ENCODE peak calls at places on chromosomes 5 and 9, in six cellular contexts. One of them, this sample, is unnamed.

GRCh38 chr9:120730661-120731514 is 16.6 kb upstream of the MEGF9 start:
- DNase-seq in HepG2: peak; percentile 91
- DNase-seq in tibial nerve: no peak
- DNase-seq in fibroblast of lung: peak; percentile 99
- DNase-seq in AG04450: peak; percentile 91
- DNase-seq in brain microvascular endothelial cell: peak; percentile 87
- DNase-seq in this sample: peak; percentile 46

GRCh38 chr5:36156619-36157018 is 4.7 kb downstream of the SKP2 start:
- DNase-seq in HepG2: peak; percentile 29
- DNase-seq in tibial nerve: no peak
- DNase-seq in fibroblast of lung: peak; percentile 80
- DNase-seq in AG04450: no peak
- DNase-seq in brain microvascular endothelial cell: peak; percentile 35
- DNase-seq in this sample: no peak

GRCh38 chr5:57302643-57303042 is 128.8 kb downstream of the GPBP1 start:
- DNase-seq in HepG2: no peak
- DNase-seq in tibial nerve: no peak
- DNase-seq in fibroblast of lung: peak; percentile 63
- DNase-seq in AG04450: no peak
- DNase-seq in brain microvascular endothelial cell: peak; percentile 84
- DNase-seq in this sample: no peak

GRCh38 chr5:55540024-55540423 is 5.3 kb upstream of the PLPP1 start:
- DNase-seq in HepG2: no peak
- DNase-seq in tibial nerve: no peak
- DNase-seq in fibroblast of lung: peak; percentile 23
- DNase-seq in AG04450: no peak
- DNase-seq in brain microvascular endothelial cell: no peak
- DNase-seq in this sample: no peak

GRCh38 chr9:107600060-107600573 is 110.5 kb upstream of the KLF4 start:
- DNase-seq in HepG2: no peak
- DNase-seq in tibial nerve: no peak
- DNase-seq in fibroblast of lung: peak; percentile 72
- DNase-seq in AG04450: no peak
- DNase-seq in brain microvascular endothelial cell: no peak
- DNase-seq in this sample: no peak

GRCh38 chr9:93684806-93685553 is 108.6 kb downstream of the PHF2 start:
- DNase-seq in HepG2: no peak
- DNase-seq in tibial nerve: no peak
- DNase-seq in fibroblast of lung: peak; percentile 16
- DNase-seq in AG04450: no peak
- DNase-seq in brain microvascular endothelial cell: no peak
- DNase-seq in this sample: no peak

GRCh38 chr5:61322738-61323429 is 9.2 kb upstream of the ZSWIM6 start:
- DNase-seq in HepG2: no peak
- DNase-seq in tibial nerve: no peak
- DNase-seq in fibroblast of lung: peak; percentile 60
- DNase-seq in AG04450: no peak
- DNase-seq in brain microvascular endothelial cell: no peak
- DNase-seq in this sample: no peak

GRCh38 chr9:132575005-132575609 is 7.3 kb upstream of the BARHL1 start:
- DNase-seq in HepG2: peak; percentile 48
- DNase-seq in tibial nerve: no peak
- DNase-seq in fibroblast of lung: peak; percentile 53
- DNase-seq in AG04450: peak; percentile 18
- DNase-seq in brain microvascular endothelial cell: peak; percentile 63
- DNase-seq in this sample: peak; percentile 50

GRCh38 chr9:121725008-121725795 is 73.8 kb downstream of the DAB2IP start:
- DNase-seq in HepG2: no peak
- DNase-seq in tibial nerve: peak; percentile 93
- DNase-seq in fibroblast of lung: peak; percentile 99
- DNase-seq in AG04450: peak; percentile 98
- DNase-seq in brain microvascular endothelial cell: peak; percentile 95
- DNase-seq in this sample: no peak

GRCh38 chr9:108053555-108054061 is 564.0 kb upstream of the KLF4 start:
- DNase-seq in HepG2: no peak
- DNase-seq in tibial nerve: peak; percentile 69
- DNase-seq in fibroblast of lung: peak; percentile 87
- DNase-seq in AG04450: peak; percentile 57
- DNase-seq in brain microvascular endothelial cell: peak; percentile 56
- DNase-seq in this sample: peak; percentile 85

GRCh38 chr5:31407921-31408714 is 123.8 kb downstream of the DROSHA start:
- DNase-seq in HepG2: no peak
- DNase-seq in tibial nerve: no peak
- DNase-seq in fibroblast of lung: peak; percentile 49
- DNase-seq in AG04450: no peak
- DNase-seq in brain microvascular endothelial cell: no peak
- DNase-seq in this sample: no peak

GRCh38 chr9:114914139-114914538 is 16.3 kb downstream of the TNFSF8 start:
- DNase-seq in HepG2: no peak
- DNase-seq in tibial nerve: no peak
- DNase-seq in fibroblast of lung: no peak
- DNase-seq in AG04450: no peak
- DNase-seq in brain microvascular endothelial cell: no peak
- DNase-seq in this sample: no peak

GRCh38 chr9:129481824-129482511 is 138.9 kb downstream of the C9orf50 start:
- DNase-seq in HepG2: no peak
- DNase-seq in tibial nerve: no peak
- DNase-seq in fibroblast of lung: peak; percentile 56
- DNase-seq in AG04450: no peak
- DNase-seq in brain microvascular endothelial cell: no peak
- DNase-seq in this sample: no peak

GRCh38 chr9:74497750-74498615 is 848 bp downstream of the RORB start:
- DNase-seq in HepG2: no peak
- DNase-seq in tibial nerve: no peak
- DNase-seq in fibroblast of lung: peak; percentile 57
- DNase-seq in AG04450: no peak
- DNase-seq in brain microvascular endothelial cell: no peak
- DNase-seq in this sample: no peak

GRCh38 chr5:160213537-160213936 is 15.8 kb upstream of the FABP6 start:
- DNase-seq in HepG2: no peak
- DNase-seq in tibial nerve: no peak
- DNase-seq in fibroblast of lung: peak; percentile 22
- DNase-seq in AG04450: no peak
- DNase-seq in brain microvascular endothelial cell: no peak
- DNase-seq in this sample: no peak

GRCh38 chr5:173454381-173454763 is 126.2 kb upstream of the STC2 start:
- DNase-seq in HepG2: peak; percentile 39
- DNase-seq in tibial nerve: no peak
- DNase-seq in fibroblast of lung: peak; percentile 68
- DNase-seq in AG04450: peak; percentile 48
- DNase-seq in brain microvascular endothelial cell: peak; percentile 89
- DNase-seq in this sample: no peak

GRCh38 chr5:54883374-54884194 is 101.8 kb downstream of the ESM1 start:
- DNase-seq in HepG2: no peak
- DNase-seq in tibial nerve: peak; percentile 26
- DNase-seq in fibroblast of lung: peak; percentile 74
- DNase-seq in AG04450: no peak
- DNase-seq in brain microvascular endothelial cell: no peak
- DNase-seq in this sample: no peak

GRCh38 chr5:116990010-116990409 is 415.4 kb upstream of the SEMA6A start:
- DNase-seq in HepG2: peak; percentile 8
- DNase-seq in tibial nerve: no peak
- DNase-seq in fibroblast of lung: no peak
- DNase-seq in AG04450: no peak
- DNase-seq in brain microvascular endothelial cell: no peak
- DNase-seq in this sample: no peak

GRCh38 chr5:149005077-149005892 is 57.6 kb downstream of the SH3TC2 start:
- DNase-seq in HepG2: no peak
- DNase-seq in tibial nerve: no peak
- DNase-seq in fibroblast of lung: no peak
- DNase-seq in AG04450: no peak
- DNase-seq in brain microvascular endothelial cell: no peak
- DNase-seq in this sample: no peak

GRCh38 chr9:134624119-134624826 is 17.3 kb upstream of the COL5A1 start:
- DNase-seq in HepG2: no peak
- DNase-seq in tibial nerve: peak; percentile 10
- DNase-seq in fibroblast of lung: no peak
- DNase-seq in AG04450: no peak
- DNase-seq in brain microvascular endothelial cell: no peak
- DNase-seq in this sample: no peak

GRCh38 chr9:31807574-31808256 is 576.7 kb upstream of the ACO1 start:
- DNase-seq in HepG2: peak; percentile 43
- DNase-seq in tibial nerve: no peak
- DNase-seq in fibroblast of lung: no peak
- DNase-seq in AG04450: no peak
- DNase-seq in brain microvascular endothelial cell: no peak
- DNase-seq in this sample: no peak

GRCh38 chr9:129197978-129198736 is 20.1 kb upstream of the IER5L start:
- DNase-seq in HepG2: no peak
- DNase-seq in tibial nerve: peak; percentile 62
- DNase-seq in fibroblast of lung: peak; percentile 91
- DNase-seq in AG04450: peak; percentile 21
- DNase-seq in brain microvascular endothelial cell: peak; percentile 84
- DNase-seq in this sample: no peak

GRCh38 chr5:54707841-54708240 is 190.3 kb downstream of the SNX18 start:
- DNase-seq in HepG2: no peak
- DNase-seq in tibial nerve: no peak
- DNase-seq in fibroblast of lung: no peak
- DNase-seq in AG04450: no peak
- DNase-seq in brain microvascular endothelial cell: no peak
- DNase-seq in this sample: no peak

GRCh38 chr5:20660588-20660987 is 672.6 kb upstream of the CDH18 start:
- DNase-seq in HepG2: no peak
- DNase-seq in tibial nerve: no peak
- DNase-seq in fibroblast of lung: no peak
- DNase-seq in AG04450: no peak
- DNase-seq in brain microvascular endothelial cell: no peak
- DNase-seq in this sample: no peak

GRCh38 chr9:86351897-86352296 is 2.3 kb downstream of the TUT7 start:
- DNase-seq in HepG2: no peak
- DNase-seq in tibial nerve: no peak
- DNase-seq in fibroblast of lung: no peak
- DNase-seq in AG04450: no peak
- DNase-seq in brain microvascular endothelial cell: no peak
- DNase-seq in this sample: no peak

GRCh38 chr5:113204525-113205161 is 228.0 kb downstream of the DCP2 start:
- DNase-seq in HepG2: peak; percentile 45
- DNase-seq in tibial nerve: peak; percentile 37
- DNase-seq in fibroblast of lung: peak; percentile 59
- DNase-seq in AG04450: no peak
- DNase-seq in brain microvascular endothelial cell: peak; percentile 20
- DNase-seq in this sample: no peak

GRCh38 chr9:97636903-97637302 is 3.3 kb downstream of the NCBP1 start:
- DNase-seq in HepG2: no peak
- DNase-seq in tibial nerve: no peak
- DNase-seq in fibroblast of lung: no peak
- DNase-seq in AG04450: no peak
- DNase-seq in brain microvascular endothelial cell: no peak
- DNase-seq in this sample: no peak

GRCh38 chr9:97632992-97633858 is at the start of the genes NCBP1 and TSTD2:
- DNase-seq in HepG2: peak; percentile 95
- DNase-seq in tibial nerve: peak; percentile 92
- DNase-seq in fibroblast of lung: peak; percentile 97
- DNase-seq in AG04450: peak; percentile 96
- DNase-seq in brain microvascular endothelial cell: peak; percentile 96
- DNase-seq in this sample: peak; percentile 89

GRCh38 chr9:97632406-97632991 is 669 bp downstream of the TSTD2 start:
- DNase-seq in HepG2: no peak
- DNase-seq in tibial nerve: peak; percentile 23
- DNase-seq in fibroblast of lung: peak; percentile 82
- DNase-seq in AG04450: peak; percentile 48
- DNase-seq in brain microvascular endothelial cell: peak; percentile 68
- DNase-seq in this sample: no peak

GRCh38 chr9:97633859-97634485 is 351 bp downstream of the NCBP1 start:
- DNase-seq in HepG2: peak; percentile 3
- DNase-seq in tibial nerve: no peak
- DNase-seq in fibroblast of lung: no peak
- DNase-seq in AG04450: no peak
- DNase-seq in brain microvascular endothelial cell: no peak
- DNase-seq in this sample: no peak

GRCh38 chr9:97635026-97635425 is 1.4 kb downstream of the NCBP1 start:
- DNase-seq in HepG2: no peak
- DNase-seq in tibial nerve: no peak
- DNase-seq in fibroblast of lung: no peak
- DNase-seq in AG04450: no peak
- DNase-seq in brain microvascular endothelial cell: no peak
- DNase-seq in this sample: no peak
- H3K4me3 ChIP-seq in HepG2: peak overlapping the region; percentile 82
- H3K4me3 ChIP-seq in tibial nerve: peak overlapping the region; percentile 96
- H3K4me3 ChIP-seq in fibroblast of lung: peak overlapping the region; percentile 97
- H3K4me3 ChIP-seq in AG04450: peak overlapping the region; percentile 97
- H3K4me3 ChIP-seq in brain microvascular endothelial cell: peak overlapping the region; percentile 95
- H3K4me3 ChIP-seq in this sample: peak overlapping the region; percentile 96

DNA sequence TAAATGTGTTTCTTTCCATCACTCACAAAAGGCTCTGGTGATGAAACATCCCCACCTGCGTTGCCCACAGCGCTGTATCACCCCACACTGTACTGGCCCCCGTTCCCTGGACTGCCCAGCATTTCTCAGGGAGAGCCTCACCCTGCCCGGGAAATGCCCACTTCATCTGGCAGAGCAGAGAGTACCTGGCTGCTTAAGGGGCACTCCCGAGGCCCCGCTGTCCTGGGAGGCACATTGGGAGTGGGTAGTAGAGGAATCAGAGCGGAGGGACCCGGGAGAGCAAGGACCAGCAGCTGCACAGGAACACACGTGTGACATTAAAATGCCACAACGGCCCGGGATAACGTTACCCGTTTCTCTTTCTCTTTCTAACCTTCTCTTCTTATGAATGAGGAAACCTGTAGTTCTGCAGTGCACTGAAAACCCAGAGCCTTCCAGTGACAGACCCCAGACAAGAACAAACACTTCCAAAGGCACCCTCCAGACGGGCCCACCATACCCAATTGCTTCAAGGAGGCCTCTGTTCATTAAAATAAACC is 110.0 kb downstream of the ROR2 start:
- DNase-seq in HepG2: no peak
- DNase-seq in tibial nerve: no peak
- DNase-seq in fibroblast of lung: no peak
- DNase-seq in AG04450: no peak
- DNase-seq in brain microvascular endothelial cell: no peak
- DNase-seq in this sample: no peak
- TF ChIP-seq CTCF in HepG2: no peak
- TF ChIP-seq CTCF in tibial nerve: no peak
- TF ChIP-seq CTCF in fibroblast of lung: no peak
- TF ChIP-seq CTCF in AG04450: no peak
- TF ChIP-seq CTCF in brain microvascular endothelial cell: no peak
- TF ChIP-seq CTCF in this sample: no peak

GRCh38 chr5:1793966-1794895 is 5.4 kb downstream of the MRPL36 start:
- DNase-seq in HepG2: peak; percentile 52
- DNase-seq in tibial nerve: no peak
- DNase-seq in fibroblast of lung: peak; percentile 96
- DNase-seq in AG04450: peak; percentile 76
- DNase-seq in brain microvascular endothelial cell: peak; percentile 98
- DNase-seq in this sample: no peak
- H3K4me3 ChIP-seq in HepG2: no peak overlapping the region
- H3K4me3 ChIP-seq in tibial nerve: no peak overlapping the region
- H3K4me3 ChIP-seq in fibroblast of lung: no peak overlapping the region
- H3K4me3 ChIP-seq in AG04450: no peak overlapping the region
- H3K4me3 ChIP-seq in brain microvascular endothelial cell: no peak overlapping the region
- H3K4me3 ChIP-seq in this sample: no peak overlapping the region

DNA sequence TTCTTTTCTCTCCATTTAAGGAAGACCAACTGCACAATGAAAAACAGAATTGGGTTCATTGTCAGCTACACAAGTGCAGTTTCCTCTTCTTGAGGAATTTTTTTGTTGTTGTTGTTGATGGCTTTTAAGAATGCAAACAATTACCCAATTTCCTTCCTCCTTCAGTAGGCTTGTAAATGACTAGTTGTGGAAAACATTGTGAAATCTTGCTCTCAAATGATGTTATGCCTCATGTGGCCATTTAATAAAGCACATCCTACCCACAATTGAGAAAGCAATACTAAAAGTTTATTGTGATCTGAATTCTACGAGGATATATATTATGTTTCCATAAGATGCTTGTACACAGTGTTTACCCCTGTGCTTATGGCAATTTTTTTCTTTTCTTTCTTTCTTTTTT is 171.6 kb downstream of the FAM174A start:
- DNase-seq in HepG2: no peak
- DNase-seq in tibial nerve: no peak
- DNase-seq in fibroblast of lung: peak; percentile 14
- DNase-seq in AG04450: no peak
- DNase-seq in brain microvascular endothelial cell: no peak
- DNase-seq in this sample: no peak
- TF ChIP-seq CTCF in HepG2: no peak
- TF ChIP-seq CTCF in tibial nerve: peak; percentile 46
- TF ChIP-seq CTCF in fibroblast of lung: peak; percentile 50
- TF ChIP-seq CTCF in AG04450: peak; percentile 27
- TF ChIP-seq CTCF in brain microvascular endothelial cell: peak; percentile 33
- TF ChIP-seq CTCF in this sample: peak; percentile 31

This sample was measured in LNCaP clone FGC.